ENCODE peak calls at places on chromosomes 3 and 15, in five cellular contexts. S is heart left ventricle, L is prostate gland, V is Peyer's patch, X is suprapubic skin. J is an unnamed sample.

GRCh38 chr3:73214846-73215245 is 153.4 kb downstream of the EBLN2 start:
- DNase-seq in S (no peak), L (no peak), V (no peak), X (no peak), J (no peak)

GRCh38 chr3:178112134-178112533 is 424.1 kb upstream of the KCNMB2 start:
- DNase-seq in S (no peak), L (no peak), V (no peak), X (no peak), J (no peak)

GRCh38 chr3:11568503-11569155 is 75.1 kb downstream of the VGLL4 start:
- DNase-seq in S (peak), L (no peak), V (no peak), X (peak), J (no peak)

GRCh38 chr3:148079370-148079769 is 618.3 kb upstream of the AGTR1 start:
- DNase-seq in S (no peak), L (peak), V (no peak), X (no peak), J (no peak)

GRCh38 chr15:58957101-58957973 is 23.9 kb upstream of the SLTM start:
- DNase-seq in S (peak), L (peak), V (no peak), X (no peak), J (peak)

GRCh38 chr15:85407421-85408269 is 27.2 kb downstream of the AKAP13 start:
- DNase-seq in S (peak), L (no peak), V (no peak), X (no peak), J (peak)

GRCh38 chr3:150407051-150407817 is 864 bp upstream of the TSC22D2 start:
- DNase-seq in S (no peak), L (no peak), V (no peak), X (no peak), J (peak)

GRCh38 chr15:58362262-58362922 is 69.4 kb upstream of the LIPC start:
- DNase-seq in S (no peak), L (no peak), V (no peak), X (no peak), J (no peak)

GRCh38 chr3:76497636-76498035 is 542.3 kb upstream of the ROBO2 start:
- DNase-seq in S (no peak), L (no peak), V (no peak), X (no peak), J (no peak)

GRCh38 chr3:54188176-54188791 is 65.9 kb downstream of the CACNA2D3 start:
- DNase-seq in S (peak), L (peak), V (no peak), X (no peak), J (peak)

GRCh38 chr3:148528024-148528423 is 169.7 kb upstream of the AGTR1 start:
- DNase-seq in S (no peak), L (no peak), V (no peak), X (no peak), J (no peak)

GRCh38 chr3:17850448-17850847 is 108.0 kb upstream of the TBC1D5 start:
- DNase-seq in S (no peak), L (no peak), V (no peak), X (no peak), J (no peak)

GRCh38 chr15:26667222-26667988 is 105.5 kb downstream of the GABRB3 start:
- DNase-seq in S (no peak), L (peak), V (no peak), X (no peak), J (peak)

GRCh38 chr3:48656061-48656840 is 6.4 kb downstream of the CELSR3 start:
- DNase-seq in S (peak), L (peak), V (peak), X (peak), J (peak)

GRCh38 chr3:152073267-152073666 is 195.5 kb upstream of the MBNL1 start:
- DNase-seq in S (no peak), L (no peak), V (no peak), X (no peak), J (no peak)

GRCh38 chr3:182693723-182694122 is 99.6 kb upstream of the ATP11B start:
- DNase-seq in S (no peak), L (no peak), V (no peak), X (no peak), J (no peak)

GRCh38 chr3:194142156-194142910 is 6.4 kb downstream of the HES1 start:
- DNase-seq in S (no peak), L (no peak), V (no peak), X (peak), J (peak)

GRCh38 chr3:115658032-115658336 is 34.7 kb downstream of the GAP43 start:
- DNase-seq in S (no peak), L (no peak), V (no peak), X (no peak), J (no peak)

DNA sequence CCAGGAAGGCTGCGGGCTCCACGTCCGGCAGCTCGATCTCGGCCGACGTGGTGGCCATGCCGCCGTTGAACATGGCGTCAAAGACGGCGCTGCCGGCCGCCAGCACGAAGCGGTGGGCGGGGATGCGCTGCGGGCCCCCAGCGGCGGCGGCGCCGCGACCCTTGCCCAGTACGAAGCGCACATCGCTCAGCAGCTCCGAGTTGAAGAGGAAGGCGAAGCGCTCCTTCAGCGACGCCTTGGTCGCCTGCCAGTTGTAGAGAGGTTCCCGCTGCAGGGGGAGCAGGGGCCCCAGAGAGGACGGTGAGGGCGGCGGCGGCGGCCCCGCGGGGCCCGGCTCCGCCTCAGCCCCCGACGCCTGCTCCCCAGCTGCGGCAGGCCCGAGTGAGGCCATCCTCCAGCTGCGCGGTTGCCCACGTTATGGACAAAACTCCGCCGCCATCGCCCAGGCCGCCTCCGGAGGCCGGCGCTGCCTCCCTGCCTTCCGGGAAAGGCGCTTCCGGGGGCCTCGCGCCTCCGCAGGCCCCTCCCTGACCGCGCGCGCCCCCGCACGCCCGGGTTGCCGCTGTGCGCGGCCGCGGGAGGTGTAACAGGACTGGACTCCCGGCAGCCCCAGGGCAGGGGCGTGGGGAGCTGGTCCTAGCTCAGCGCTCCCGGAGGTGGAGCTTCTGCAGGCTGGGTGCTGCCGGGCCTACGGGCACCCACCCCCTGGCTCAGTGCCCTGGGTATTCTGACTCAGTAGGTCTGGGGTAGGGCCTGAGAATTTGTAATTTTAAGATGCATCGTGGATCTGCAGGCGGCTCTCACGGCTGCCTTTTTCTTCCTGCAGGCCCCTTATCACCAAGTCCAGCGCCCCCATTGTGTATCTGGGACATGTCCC is at the start of gene BTBD1:
- DNase-seq in S (peak), L (peak), V (peak), X (peak), J (peak)
- TF ChIP-seq CTCF in S (no peak), L (peak), V (peak), X (no peak), J (peak)

GRCh38 chr3:42130329-42131070 is 39.3 kb downstream of the TRAK1 start:
- DNase-seq in S (no peak), L (no peak), V (no peak), X (no peak), J (peak)
- TF ChIP-seq POLR2A in S (no peak), L (no peak), V (no peak), X (no peak), J (no peak)

DNA sequence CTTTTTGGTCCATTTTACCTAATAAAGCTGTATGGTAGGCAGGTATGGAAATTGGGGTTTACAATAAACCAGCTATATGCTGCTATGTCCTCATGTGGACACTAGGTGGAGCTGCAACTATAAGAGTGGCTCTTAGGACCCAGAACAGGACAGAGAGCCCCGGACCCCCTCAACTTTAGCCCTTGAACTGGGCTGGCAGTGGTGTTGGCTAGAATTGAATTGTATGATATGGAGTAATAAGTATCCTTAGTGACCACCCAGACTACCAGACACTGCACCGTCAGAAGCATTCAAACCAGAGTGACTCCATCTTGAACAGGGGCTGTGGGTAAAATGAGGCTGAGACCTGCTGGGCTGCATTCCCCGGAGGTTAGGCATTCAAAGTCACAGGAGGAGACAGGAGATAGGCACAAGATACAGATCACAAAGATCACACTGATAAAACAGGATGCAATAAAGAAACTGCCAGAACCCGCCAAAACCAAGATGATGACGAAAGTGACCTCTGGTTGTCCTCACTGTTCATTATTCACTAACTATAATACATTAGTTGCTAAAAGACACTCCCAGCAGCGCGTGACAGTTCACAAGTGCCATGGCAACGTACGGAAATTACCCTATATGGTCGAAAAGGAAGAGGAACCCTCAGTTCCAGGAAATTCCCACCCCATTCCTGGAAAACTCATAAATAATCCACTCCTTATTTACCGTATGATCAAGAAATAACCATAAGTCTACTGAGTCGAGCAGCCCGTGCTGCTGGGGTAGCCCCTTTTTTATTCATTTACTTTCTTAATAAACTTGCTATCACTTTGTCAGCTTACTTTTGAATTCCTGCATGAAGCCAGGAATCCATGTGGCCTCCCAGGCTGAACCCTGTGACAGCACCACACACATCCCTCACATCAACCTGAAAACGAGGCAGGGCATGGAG is 68.7 kb upstream of the BLM start:
- DNase-seq in S (peak), L (peak), V (no peak), X (peak), J (peak)
- TF ChIP-seq CTCF in S (peak), L (peak), V (peak), X (peak), J (peak)

GRCh38 chr3:171110715-171111114 is 84.2 kb upstream of the SLC2A2 start:
- DNase-seq in S (no peak), L (no peak), V (no peak), X (no peak), J (no peak)

GRCh38 chr3:171101982-171102610 is 75.6 kb upstream of the SLC2A2 start:
- DNase-seq in S (no peak), L (no peak), V (no peak), X (no peak), J (no peak)

GRCh38 chr3:171103185-171103584 is 76.7 kb upstream of the SLC2A2 start:
- DNase-seq in S (no peak), L (no peak), V (no peak), X (no peak), J (no peak)

GRCh38 chr3:171113716-171114115 is 87.2 kb upstream of the SLC2A2 start:
- DNase-seq in S (no peak), L (no peak), V (no peak), X (no peak), J (no peak)

DNA sequence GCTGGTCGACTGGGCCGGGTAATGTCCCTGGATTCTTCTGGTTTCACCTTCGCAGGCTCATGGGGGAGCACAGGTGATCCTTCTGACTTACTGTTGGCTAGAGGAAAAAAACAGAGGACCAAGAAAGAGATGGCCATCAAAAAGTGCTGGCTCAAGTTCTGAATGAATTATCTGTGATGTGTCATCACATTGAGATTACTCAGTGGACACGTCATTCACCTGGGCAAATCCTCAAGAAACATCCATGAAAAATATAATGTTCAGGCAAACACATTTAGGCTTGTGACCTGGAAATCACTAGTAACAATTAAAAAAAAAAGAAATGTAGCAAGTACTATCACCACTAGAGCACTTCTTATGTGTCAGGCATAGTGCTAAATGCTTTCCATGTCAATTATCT is 81.5 kb upstream of the SLC2A2 start:
- DNase-seq in S (no peak), L (no peak), V (no peak), X (no peak), J (no peak)
- TF ChIP-seq POLR2A in S (no peak), L (no peak), V (no peak), X (no peak), J (no peak)

DNA sequence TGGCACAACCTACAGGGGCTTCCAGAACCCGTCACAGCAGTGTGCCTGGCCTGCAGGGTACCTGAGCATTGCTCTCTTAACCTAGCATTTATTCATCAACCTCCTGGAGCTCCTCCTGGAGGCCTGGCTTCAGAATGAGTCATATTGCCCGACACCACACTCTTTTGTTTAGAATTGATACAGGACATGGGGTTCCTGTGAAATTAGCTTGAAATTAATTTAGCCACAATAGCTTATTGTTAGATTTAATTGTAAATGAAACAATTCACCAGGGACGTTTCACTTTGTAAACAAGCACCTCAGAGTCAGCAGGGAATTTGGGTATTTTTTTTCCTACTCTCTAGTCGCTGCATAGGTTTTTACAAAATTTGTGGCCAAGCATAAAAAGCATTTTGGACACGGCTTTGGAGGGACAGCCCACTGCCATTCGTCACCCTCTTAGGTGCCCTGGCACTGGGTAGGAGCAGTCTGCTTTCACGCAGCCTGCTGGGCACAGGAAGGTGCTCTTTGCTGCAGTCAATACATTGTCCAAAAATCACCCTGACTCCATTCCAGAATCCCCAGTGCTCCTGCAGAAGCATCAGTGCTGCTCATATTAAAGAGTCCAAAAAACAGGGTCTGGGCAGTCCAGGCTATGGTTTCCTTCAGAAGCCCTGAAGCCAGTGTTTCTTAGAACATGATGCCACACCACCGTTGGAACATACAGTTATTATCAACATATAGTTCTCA is 60.8 kb upstream of the MEF2A start:
- DNase-seq in S (no peak), L (peak), V (no peak), X (no peak), J (no peak)
- TF ChIP-seq CTCF in S (no peak), L (no peak), V (no peak), X (no peak), J (no peak)

J was measured in body of pancreas.